ENCODE peak calls at places on chromosome 18, in four cellular contexts. One of them, this sample, is unnamed.

GRCh38 chr18:9008709-9009635 is 93.5 kb upstream of the NDUFV2 start:
- DNase-seq in IMR-90: no peak
- DNase-seq in mesendoderm: no peak
- DNase-seq in H1: no peak
- DNase-seq in this sample: no peak

GRCh38 chr18:50632895-50633515 is 73.1 kb downstream of the MAPK4 start:
- DNase-seq in IMR-90: no peak
- DNase-seq in mesendoderm: no peak
- DNase-seq in H1: no peak
- DNase-seq in this sample: no peak

GRCh38 chr18:49588171-49588570 is 26.3 kb downstream of the LIPG start:
- DNase-seq in IMR-90: no peak
- DNase-seq in mesendoderm: no peak
- DNase-seq in H1: no peak
- DNase-seq in this sample: no peak

GRCh38 chr18:68484241-68484640 is 230.7 kb downstream of the TMX3 start:
- DNase-seq in IMR-90: peak
- DNase-seq in mesendoderm: no peak
- DNase-seq in H1: no peak
- DNase-seq in this sample: no peak

GRCh38 chr18:77478619-77479018 is 229.0 kb downstream of the GALR1 start:
- DNase-seq in IMR-90: no peak
- DNase-seq in mesendoderm: peak
- DNase-seq in H1: no peak
- DNase-seq in this sample: no peak

GRCh38 chr18:9943311-9943710 is 29.5 kb downstream of the VAPA start:
- DNase-seq in IMR-90: no peak
- DNase-seq in mesendoderm: no peak
- DNase-seq in H1: no peak
- DNase-seq in this sample: no peak

GRCh38 chr18:68376931-68377330 is 338.0 kb downstream of the TMX3 start:
- DNase-seq in IMR-90: no peak
- DNase-seq in mesendoderm: no peak
- DNase-seq in H1: no peak
- DNase-seq in this sample: no peak

GRCh38 chr18:68769423-68769822 is 28.5 kb upstream of the CCDC102B start:
- DNase-seq in IMR-90: no peak
- DNase-seq in mesendoderm: no peak
- DNase-seq in H1: no peak
- DNase-seq in this sample: no peak

GRCh38 chr18:54946149-54946581 is 13.1 kb downstream of the CCDC68 start:
- DNase-seq in IMR-90: peak
- DNase-seq in mesendoderm: no peak
- DNase-seq in H1: no peak
- DNase-seq in this sample: no peak

GRCh38 chr18:53305471-53305870 is 919.0 kb downstream of the MBD2 start:
- DNase-seq in IMR-90: no peak
- DNase-seq in mesendoderm: no peak
- DNase-seq in H1: no peak
- DNase-seq in this sample: no peak

GRCh38 chr18:31428211-31428610 is 19.3 kb upstream of the DSG3 start:
- DNase-seq in IMR-90: no peak
- DNase-seq in mesendoderm: no peak
- DNase-seq in H1: no peak
- DNase-seq in this sample: no peak

GRCh38 chr18:32301976-32302743 is 112.3 kb downstream of the MEP1B start:
- DNase-seq in IMR-90: peak
- DNase-seq in mesendoderm: no peak
- DNase-seq in H1: no peak
- DNase-seq in this sample: no peak

GRCh38 chr18:22188551-22189267 is 19.3 kb downstream of the GATA6 start:
- DNase-seq in IMR-90: no peak
- DNase-seq in mesendoderm: no peak
- DNase-seq in H1: no peak
- DNase-seq in this sample: no peak

GRCh38 chr18:68215931-68216330 is 499.0 kb downstream of the TMX3 start:
- DNase-seq in IMR-90: peak
- DNase-seq in mesendoderm: no peak
- DNase-seq in H1: no peak
- DNase-seq in this sample: no peak

GRCh38 chr18:68121308-68121707 is 593.6 kb downstream of the TMX3 start:
- DNase-seq in IMR-90: peak
- DNase-seq in mesendoderm: peak
- DNase-seq in H1: no peak
- DNase-seq in this sample: no peak

GRCh38 chr18:46302866-46303485 is 198.8 kb downstream of the HAUS1 start:
- DNase-seq in IMR-90: no peak
- DNase-seq in mesendoderm: no peak
- DNase-seq in H1: no peak
- DNase-seq in this sample: no peak

GRCh38 chr18:4264347-4264791 is 190.7 kb downstream of the DLGAP1 start:
- DNase-seq in IMR-90: no peak
- DNase-seq in mesendoderm: no peak
- DNase-seq in H1: no peak
- DNase-seq in this sample: no peak

GRCh38 chr18:3625717-3626091 is 175.7 kb downstream of the TGIF1 start:
- DNase-seq in IMR-90: peak
- DNase-seq in mesendoderm: no peak
- DNase-seq in H1: no peak
- DNase-seq in this sample: no peak

GRCh38 chr18:58221060-58221725 is 177.2 kb downstream of the NEDD4L start:
- DNase-seq in IMR-90: peak
- DNase-seq in mesendoderm: peak
- DNase-seq in H1: peak
- DNase-seq in this sample: peak

GRCh38 chr18:36772339-36772738 is 56.5 kb downstream of the TPGS2 start:
- DNase-seq in IMR-90: peak
- DNase-seq in mesendoderm: no peak
- DNase-seq in H1: no peak
- DNase-seq in this sample: no peak

GRCh38 chr18:65409266-65409665 is 341.5 kb upstream of the CDH7 start:
- DNase-seq in IMR-90: no peak
- DNase-seq in mesendoderm: no peak
- DNase-seq in H1: no peak
- DNase-seq in this sample: no peak
- H3K56ac ChIP-seq in IMR-90: no peak
- H3K56ac ChIP-seq in mesendoderm: no peak
- H3K56ac ChIP-seq in H1: no peak
- H3K56ac ChIP-seq in this sample: no peak

GRCh38 chr18:23245461-23245860 is 110.2 kb downstream of the CABLES1 start:
- DNase-seq in IMR-90: no peak
- DNase-seq in mesendoderm: no peak
- DNase-seq in H1: no peak
- DNase-seq in this sample: no peak
- H3K27ac ChIP-seq in IMR-90: no peak
- H3K27ac ChIP-seq in mesendoderm: no peak
- H3K27ac ChIP-seq in H1: no peak
- H3K27ac ChIP-seq in this sample: no peak

GRCh38 chr18:1488394-1488793 is 583.7 kb downstream of the ADCYAP1 start:
- DNase-seq in IMR-90: no peak
- DNase-seq in mesendoderm: no peak
- DNase-seq in H1: no peak
- DNase-seq in this sample: no peak
- H3K56ac ChIP-seq in IMR-90: no peak
- H3K56ac ChIP-seq in mesendoderm: no peak
- H3K56ac ChIP-seq in H1: no peak
- H3K56ac ChIP-seq in this sample: no peak

GRCh38 chr18:75218064-75218463 is 7.5 kb downstream of the TSHZ1 start:
- DNase-seq in IMR-90: no peak
- DNase-seq in mesendoderm: no peak
- DNase-seq in H1: no peak
- DNase-seq in this sample: no peak

GRCh38 chr18:75215663-75216062 is 5.1 kb downstream of the TSHZ1 start:
- DNase-seq in IMR-90: no peak
- DNase-seq in mesendoderm: no peak
- DNase-seq in H1: no peak
- DNase-seq in this sample: no peak

GRCh38 chr18:75216926-75217303 is 6.3 kb downstream of the TSHZ1 start:
- DNase-seq in IMR-90: no peak
- DNase-seq in mesendoderm: no peak
- DNase-seq in H1: no peak
- DNase-seq in this sample: no peak

GRCh38 chr18:75214766-75215515 is 4.3 kb downstream of the TSHZ1 start:
- DNase-seq in IMR-90: no peak
- DNase-seq in mesendoderm: no peak
- DNase-seq in H1: no peak
- DNase-seq in this sample: no peak

GRCh38 chr18:75216212-75216925 is 5.8 kb downstream of the TSHZ1 start:
- DNase-seq in IMR-90: peak
- DNase-seq in mesendoderm: no peak
- DNase-seq in H1: no peak
- DNase-seq in this sample: no peak
- H3K27ac ChIP-seq in IMR-90: no peak
- H3K27ac ChIP-seq in mesendoderm: no peak
- H3K27ac ChIP-seq in H1: no peak
- H3K27ac ChIP-seq in this sample: no peak

DNA sequence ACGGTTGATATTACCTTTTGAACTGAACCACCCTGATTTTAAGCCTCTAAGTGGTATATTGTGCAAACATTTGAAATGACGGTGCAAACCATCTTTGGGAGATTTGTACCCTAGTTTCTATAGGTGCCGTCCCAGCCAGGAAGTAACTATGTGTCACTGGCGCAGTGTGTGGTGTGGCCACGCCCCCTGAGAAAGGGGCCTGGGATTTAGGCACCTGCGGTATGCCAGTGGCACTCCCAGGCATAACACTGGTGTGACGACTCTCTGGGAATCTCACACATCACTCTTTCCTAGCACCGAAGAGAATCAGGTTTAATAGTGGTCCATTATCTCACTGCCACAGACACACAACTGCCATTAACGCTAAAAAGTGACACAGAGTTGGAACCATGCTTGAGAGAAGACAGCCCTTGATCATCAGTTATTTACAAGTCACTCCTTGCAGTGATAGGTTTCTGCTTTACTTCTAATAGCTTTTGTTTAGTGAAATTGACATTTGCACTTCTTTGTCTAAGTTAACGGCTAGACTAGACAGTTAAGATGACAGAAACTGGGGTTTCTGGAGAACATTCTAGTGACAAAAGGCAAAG is 11.1 kb downstream of the AQP4 start:
- DNase-seq in IMR-90: no peak
- DNase-seq in mesendoderm: peak
- DNase-seq in H1: no peak
- DNase-seq in this sample: peak
- H3K56ac ChIP-seq in IMR-90: no peak
- H3K56ac ChIP-seq in mesendoderm: no peak
- H3K56ac ChIP-seq in H1: no peak
- H3K56ac ChIP-seq in this sample: no peak

DNA sequence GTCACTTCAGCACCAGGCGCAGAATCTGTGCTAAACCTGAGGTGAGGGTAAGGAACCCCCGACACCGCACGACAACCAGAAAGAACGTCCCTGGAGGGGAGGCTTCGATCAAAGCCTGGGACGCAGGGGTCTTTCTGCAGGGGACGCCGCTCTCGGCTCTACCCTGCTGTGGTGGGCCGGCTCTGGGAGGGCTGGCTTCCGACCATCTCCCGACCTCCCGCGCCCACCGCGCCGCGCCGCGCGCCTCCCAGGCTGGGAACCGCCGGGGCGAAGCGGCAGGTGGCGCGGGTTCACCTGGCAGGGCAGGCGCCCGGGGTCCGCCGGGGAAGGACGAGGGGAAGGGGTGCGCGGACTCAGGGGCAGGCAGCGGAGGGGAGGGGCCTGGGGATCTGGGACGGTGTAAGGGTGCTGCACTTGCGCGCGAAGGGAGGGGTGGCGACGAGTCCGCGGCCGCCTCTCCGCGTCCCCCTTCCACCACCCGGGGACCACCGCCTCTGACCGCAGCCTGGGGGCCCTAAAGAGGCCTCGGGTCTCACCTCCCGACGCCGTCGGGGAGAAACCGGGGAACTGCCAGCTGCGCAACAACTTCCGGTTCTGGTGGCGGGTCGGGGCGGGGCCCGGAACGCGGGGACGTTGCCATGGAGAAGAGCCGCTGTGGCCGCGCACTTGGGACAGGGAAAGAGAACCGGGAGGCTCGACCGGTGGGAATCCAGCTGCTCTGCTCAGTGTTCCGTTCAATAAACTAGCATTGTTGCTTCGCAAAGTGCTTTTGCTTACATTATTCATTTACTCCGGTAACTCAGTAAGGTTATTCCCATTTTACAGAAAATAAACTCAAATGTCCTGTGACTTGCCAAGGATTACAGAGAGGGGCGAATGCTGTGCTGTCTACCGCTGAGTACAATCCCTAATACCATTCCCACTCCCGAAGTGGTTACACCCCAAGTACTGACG is at the start of gene ZNF396:
- DNase-seq in IMR-90: peak
- DNase-seq in mesendoderm: peak
- DNase-seq in H1: peak
- DNase-seq in this sample: peak
- H3K27ac ChIP-seq in IMR-90: no peak
- H3K27ac ChIP-seq in mesendoderm: no peak
- H3K27ac ChIP-seq in H1: no peak
- H3K27ac ChIP-seq in this sample: no peak

This sample was measured in H9.